ENCODE peak calls at places on chromosomes 5 and 9, in six cellular contexts. O is upper lobe of right lung; D is stimulated activated CD4-positive, alpha-beta T cell treated with anti-CD3 and anti-CD28 coated beads, Interleukin-4, amount 100 ng/mL, for 24 hours; T is activated naive CD8-positive, alpha-beta T cell treated with anti-CD3 and anti-CD28 coated beads, Interleukin-2, amount 50 U/mL, for 24 hours; F is KG1; J is hypothalamus. L is an unnamed sample.

GRCh38 chr9:137717776-137718327 is 99.0 kb downstream of the EHMT1 start:
- DNase-seq in T (no peak), O (no peak), J (no peak), D (no peak), F (no peak), L (no peak)

GRCh38 chr5:132775439-132776076 is 1.5 kb downstream of the SEPTIN8 start:
- DNase-seq in D (no peak), O (no peak), J (no peak), T (no peak), F (no peak), L (no peak)

GRCh38 chr9:120774719-120775118 is 18.5 kb downstream of the FBXW2 start:
- DNase-seq in J (no peak), F (no peak), T (no peak), D (no peak), O (no peak), L (no peak)

GRCh38 chr5:75046366-75047142 is 5.8 kb downstream of the GCNT4 start:
- DNase-seq in D (no peak), J (no peak), T (no peak), O (no peak), F (no peak), L (no peak)

GRCh38 chr9:134591082-134591571 is 50.5 kb upstream of the COL5A1 start:
- DNase-seq in F (no peak), O (no peak), J (no peak), T (no peak), D (no peak), L (no peak)

GRCh38 chr9:33289501-33289900 is 815 bp upstream of the NFX1 start:
- DNase-seq in F (no peak), T (peak; percentile 50), J (no peak), O (peak; percentile 66), D (peak; percentile 44), L (peak; percentile 27)

GRCh38 chr9:87827341-87827740 is 55.3 kb upstream of the SPATA31E1 start:
- DNase-seq in O (no peak), J (no peak), T (no peak), D (no peak), F (no peak), L (no peak)

GRCh38 chr9:14441976-14442651 is 128.2 kb upstream of the NFIB start:
- DNase-seq in D (no peak), J (no peak), O (no peak), T (no peak), F (no peak), L (peak; percentile 26)

GRCh38 chr5:180601591-180602480 is 10.5 kb upstream of the SCGB3A1 start:
- DNase-seq in O (peak; percentile 58), F (no peak), J (no peak), T (no peak), D (no peak), L (no peak)

GRCh38 chr5:37165761-37166160 is 83.4 kb downstream of the CPLANE1 start:
- DNase-seq in O (no peak), T (no peak), D (no peak), F (no peak), J (no peak), L (peak; percentile 61)

GRCh38 chr5:1135696-1136525 is 24.0 kb upstream of the SLC12A7 start:
- DNase-seq in T (no peak), D (no peak), J (no peak), F (no peak), O (no peak), L (no peak)

GRCh38 chr5:128674837-128675446 is 136.9 kb upstream of the FBN2 start:
- DNase-seq in F (no peak), O (no peak), T (peak; percentile 50), D (peak; percentile 15), J (no peak), L (peak; percentile 70)

L was measured in DMS53.